ENCODE peak calls at places on chromosomes 3 and 15, in seven cellular contexts. T, B, N, O, S, I and A are unnamed samples.

GRCh38 chr3:28117598-28117997 is 123.8 kb upstream of the CMC1 start:
- DNase-seq in O (no peak), B (no peak), S (no peak), I (no peak), N (no peak), T (no peak), A (no peak)

GRCh38 chr3:15098503-15099363 is at the start of gene RBSN:
- DNase-seq in I (peak), T (peak), O (peak), N (peak), S (peak), B (peak), A (peak)

GRCh38 chr3:50563867-50564266 is 3.7 kb downstream of the C3orf18 start:
- DNase-seq in B (no peak), O (no peak), T (no peak), N (no peak), S (no peak), I (no peak), A (no peak)

GRCh38 chr3:55720614-55721013 is 233.5 kb upstream of the WNT5A start:
- DNase-seq in B (no peak), T (no peak), O (no peak), I (no peak), N (no peak), S (no peak), A (no peak)

GRCh38 chr3:64300790-64301423 is 75.6 kb upstream of the PRICKLE2 start:
- DNase-seq in O (no peak), B (no peak), S (no peak), I (no peak), N (no peak), T (no peak), A (no peak)

GRCh38 chr15:59436774-59437472 is 1.1 kb upstream of the FAM81A start:
- DNase-seq in S (no peak), T (no peak), I (no peak), N (peak), O (no peak), B (no peak), A (no peak)

GRCh38 chr15:40763801-40764765 is at the start of gene GCHFR:
- DNase-seq in I (no peak), O (peak), S (no peak), B (peak), T (peak), N (peak), A (peak)

GRCh38 chr3:111715911-111716523 is 120.9 kb upstream of the ZBED2 start:
- DNase-seq in B (peak), T (peak), N (peak), I (no peak), S (no peak), O (no peak), A (no peak)

GRCh38 chr3:89578253-89578529 is 470.8 kb downstream of the EPHA3 start:
- DNase-seq in I (no peak), B (no peak), S (no peak), O (no peak), N (no peak), T (no peak), A (no peak)

GRCh38 chr3:133130168-133130567 is 92.0 kb downstream of the TMEM108 start:
- DNase-seq in T (no peak), O (no peak), N (no peak), B (no peak), S (no peak), I (no peak), A (no peak)

GRCh38 chr3:14471690-14472089 is 68.5 kb downstream of the GRIP2 start:
- DNase-seq in I (no peak), B (no peak), S (no peak), N (no peak), O (no peak), T (no peak), A (no peak)

GRCh38 chr3:122767690-122768372 is 25.8 kb downstream of the HSPBAP1 start:
- DNase-seq in T (no peak), N (no peak), B (no peak), S (no peak), I (no peak), O (no peak), A (no peak)

GRCh38 chr3:52029053-52029452 is 27.3 kb downstream of the DUSP7 start:
- DNase-seq in O (no peak), N (peak), T (no peak), S (no peak), I (no peak), B (peak), A (no peak)

GRCh38 chr15:74725241-74725774 is at the start of gene CYP1A1:
- DNase-seq in I (no peak), O (no peak), T (no peak), S (no peak), N (peak), B (no peak), A (no peak)

GRCh38 chr3:63980019-63980418 is 43.3 kb downstream of the PSMD6 start:
- DNase-seq in S (no peak), N (no peak), I (no peak), T (no peak), O (no peak), B (no peak), A (no peak)

GRCh38 chr15:94001113-94001919 is 230.0 kb upstream of the MCTP2 start:
- DNase-seq in S (no peak), T (no peak), N (no peak), B (no peak), O (no peak), I (no peak), A (no peak)

GRCh38 chr3:134873789-134874188 is 78.7 kb downstream of the EPHB1 start:
- DNase-seq in O (no peak), T (no peak), B (no peak), N (no peak), S (no peak), I (no peak), A (no peak)

GRCh38 chr3:36738701-36739100 is 25.7 kb downstream of the DCLK3 start:
- DNase-seq in N (no peak), O (no peak), I (no peak), T (no peak), S (no peak), B (no peak), A (no peak)

GRCh38 chr3:184602406-184603155 is 41.0 kb downstream of the EPHB3 start:
- DNase-seq in N (peak), O (no peak), S (no peak), T (no peak), I (no peak), B (no peak), A (no peak)

GRCh38 chr3:194194051-194194756 is 58.3 kb downstream of the HES1 start:
- DNase-seq in O (no peak), N (no peak), I (no peak), B (peak), T (no peak), S (no peak), A (no peak)

GRCh38 chr3:144167634-144168033 is 196.0 kb downstream of the DIPK2A start:
- DNase-seq in T (no peak), B (no peak), N (no peak), I (no peak), S (no peak), O (no peak), A (no peak)

GRCh38 chr3:129756871-129757270 is 136.6 kb downstream of the TMCC1 start:
- DNase-seq in I (no peak), O (no peak), T (no peak), S (no peak), N (no peak), B (no peak), A (no peak)

GRCh38 chr15:28098766-28099554 is at the start of gene OCA2:
- DNase-seq in I (no peak), T (peak), N (peak), O (no peak), S (no peak), B (peak), A (no peak)

GRCh38 chr3:89314454-89314853 is 207.0 kb downstream of the EPHA3 start:
- DNase-seq in N (no peak), T (peak), O (no peak), S (no peak), I (no peak), B (no peak), A (no peak)

GRCh38 chr3:42979044-42979962 is at the start of gene GASK1A:
- DNase-seq in T (no peak), O (no peak), N (peak), I (no peak), S (no peak), B (no peak), A (no peak)

GRCh38 chr3:112086857-112087524 is 802 bp downstream of the C3orf52 start:
- DNase-seq in S (no peak), I (no peak), N (no peak), O (no peak), T (no peak), B (peak), A (no peak)

GRCh38 chr15:73683624-73684536 is at the start of gene CD276:
- DNase-seq in O (peak), I (no peak), T (peak), S (no peak), N (peak), B (peak), A (peak)

GRCh38 chr3:188531210-188531609 is 377.3 kb downstream of the LPP start:
- DNase-seq in T (peak), O (no peak), S (no peak), N (no peak), B (no peak), I (no peak), A (no peak)

GRCh38 chr3:29083607-29084120 is 197.2 kb upstream of the RBMS3 start:
- DNase-seq in N (no peak), B (no peak), S (no peak), I (no peak), O (no peak), T (no peak), A (no peak)

GRCh38 chr3:98962189-98962930 is 60.9 kb upstream of the DCBLD2 start:
- DNase-seq in I (no peak), O (no peak), N (no peak), B (no peak), T (peak), S (no peak), A (no peak)

GRCh38 chr15:71779073-71779797 is 31.1 kb upstream of the NR2E3 start:
- DNase-seq in N (no peak), I (no peak), O (no peak), B (no peak), T (no peak), S (no peak), A (no peak)
- TF ChIP-seq TAF1 in N (no peak), I (no peak), O (no peak), B (no peak), T (no peak), S (no peak), A (no peak)

GRCh38 chr3:48428088-48428862 is 1.6 kb downstream of the PLXNB1 start:
- DNase-seq in T (peak), B (no peak), N (no peak), S (no peak), O (no peak), I (no peak), A (no peak)

GRCh38 chr3:48427630-48427962 is 2.3 kb downstream of the PLXNB1 start:
- DNase-seq in S (no peak), B (no peak), T (no peak), N (no peak), O (no peak), I (no peak), A (no peak)

GRCh38 chr3:48430359-48431101 is 644 bp upstream of the PLXNB1 start:
- DNase-seq in N (no peak), O (peak), T (no peak), S (no peak), B (no peak), I (no peak), A (no peak)

GRCh38 chr3:48429416-48430358 is at the start of gene PLXNB1:
- DNase-seq in O (peak), B (peak), N (peak), T (peak), I (no peak), S (peak), A (peak)

DNA sequence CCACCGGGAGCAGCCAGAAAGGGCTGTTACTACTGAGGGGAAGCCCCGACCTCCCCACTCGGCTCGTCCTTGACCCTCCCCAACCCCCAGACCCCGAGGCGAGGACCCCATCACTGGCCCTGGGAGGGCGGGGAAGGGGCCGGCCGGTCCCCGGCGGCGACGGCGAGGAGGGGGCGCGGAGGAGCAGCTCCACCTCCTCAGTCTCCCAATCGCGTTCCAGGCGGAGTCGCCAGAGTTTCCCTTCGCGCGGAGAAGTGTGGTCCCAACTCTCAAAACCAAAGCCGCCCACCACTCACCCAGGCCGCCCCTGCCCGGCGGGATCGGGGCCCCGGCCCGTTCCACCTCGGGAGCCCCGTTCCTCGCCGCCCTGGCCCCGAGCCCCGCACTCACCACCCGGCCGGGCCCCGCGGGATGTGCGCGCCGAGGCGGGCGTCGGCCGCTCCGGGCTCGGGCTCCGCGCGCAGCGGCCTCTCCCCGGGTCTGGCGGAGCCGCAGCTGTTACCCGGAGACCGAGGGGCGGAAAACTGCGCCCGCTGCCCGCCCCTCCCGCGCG is 947 bp downstream of the PLXNB1 start:
- DNase-seq in T (no peak), I (no peak), B (peak), S (no peak), N (peak), O (no peak), A (no peak)
- TF ChIP-seq TAF1 in T (no peak), I (no peak), B (no peak), S (peak), N (no peak), O (no peak), A (no peak)

GRCh38 chr15:101024709-101025108 is 105.6 kb downstream of the LRRK1 start:
- DNase-seq in T (no peak), B (no peak), O (no peak), S (no peak), I (no peak), N (no peak), A (no peak)
- TF ChIP-seq TAF1 in T (no peak), B (no peak), O (no peak), S (no peak), I (no peak), N (no peak), A (no peak)

GRCh38 chr15:78147566-78147965 is 1.6 kb upstream of the IDH3A start:
- DNase-seq in I (no peak), O (no peak), S (no peak), N (no peak), T (no peak), B (no peak), A (no peak)

GRCh38 chr15:78146437-78147154 is 2.6 kb upstream of the IDH3A start:
- DNase-seq in S (no peak), I (no peak), N (no peak), B (no peak), O (no peak), T (no peak), A (no peak)

GRCh38 chr15:78149068-78149804 is at the start of gene IDH3A:
- DNase-seq in B (peak), T (peak), N (peak), S (peak), O (peak), I (peak), A (peak)

GRCh38 chr15:78148392-78149067 is 632 bp upstream of the IDH3A start:
- DNase-seq in T (no peak), B (no peak), N (no peak), O (no peak), S (no peak), I (no peak), A (no peak)

GRCh38 chr15:78149805-78150751 is 916 bp downstream of the IDH3A start:
- DNase-seq in I (no peak), B (no peak), T (peak), O (no peak), N (no peak), S (no peak), A (no peak)
- TF ChIP-seq TAF1 in I (no peak), B (no peak), T (no peak), O (no peak), N (no peak), S (no peak), A (no peak)

GRCh38 chr3:120163816-120164215 is 69.6 kb upstream of the GSK3B start:
- DNase-seq in O (no peak), T (no peak), I (no peak), N (no peak), B (no peak), S (no peak), A (no peak)
- TF ChIP-seq TAF1 in O (no peak), T (no peak), I (no peak), N (no peak), B (no peak), S (no peak), A (no peak)

GRCh38 chr15:78203346-78204225 is 30.8 kb downstream of the ACSBG1 start:
- DNase-seq in O (no peak), S (no peak), I (no peak), N (no peak), T (no peak), B (no peak), A (no peak)
- TF ChIP-seq TAF1 in O (no peak), S (no peak), I (no peak), N (no peak), T (no peak), B (no peak), A (no peak)

GRCh38 chr15:57432141-57432701 is 55.9 kb downstream of the CGNL1 start:
- DNase-seq in O (no peak), B (no peak), N (no peak), T (no peak), I (no peak), S (peak), A (no peak)
- TF ChIP-seq TAF1 in O (no peak), B (no peak), N (no peak), T (no peak), I (no peak), S (no peak), A (no peak)

GRCh38 chr3:120469440-120470415 is 18.9 kb upstream of the FSTL1 start:
- DNase-seq in O (no peak), I (no peak), N (no peak), B (no peak), T (no peak), S (no peak), A (no peak)
- TF ChIP-seq TAF1 in O (no peak), I (no peak), N (no peak), B (no peak), T (no peak), S (no peak), A (no peak)